ENCODE peak calls at places on chromosomes 1 and 21, in five cellular contexts. C, N, E, P and B are unnamed samples.

GRCh38 chr1:3571263-3571662 is 40.0 kb downstream of the MEGF6 start:
- DNase-seq in C (no peak), N (no peak), E (no peak), P (no peak), B (no peak)

GRCh38 chr21:45112371-45112770 is 38.0 kb downstream of the ADARB1 start:
- DNase-seq in C (no peak), N (no peak), E (no peak), P (no peak), B (no peak)

GRCh38 chr1:35576061-35576765 is 3.1 kb downstream of the TFAP2E start:
- DNase-seq in C (no peak), N (no peak), E (no peak), P (no peak), B (no peak)

GRCh38 chr1:17318262-17318661 is 10.3 kb downstream of the PADI4 start:
- DNase-seq in C (no peak), N (no peak), E (no peak), P (no peak), B (no peak)

GRCh38 chr1:45348966-45349677 is 8.9 kb upstream of the MUTYH start:
- DNase-seq in C (no peak), N (no peak), E (no peak), P (no peak), B (no peak)

GRCh38 chr1:160376525-160377131 is 9.8 kb downstream of the NHLH1 start:
- DNase-seq in C (peak; percentile 81), N (no peak), E (peak; percentile 91), P (peak; percentile 45), B (peak; percentile 70)

GRCh38 chr1:193846881-193847280 is 660.5 kb upstream of the B3GALT2 start:
- DNase-seq in C (no peak), N (no peak), E (no peak), P (no peak), B (no peak)

GRCh38 chr1:18556364-18556763 is 74.3 kb upstream of the PAX7 start:
- DNase-seq in C (peak; percentile 20), N (no peak), E (no peak), P (no peak), B (peak; percentile 40)

GRCh38 chr1:215557504-215557903 is 9.6 kb upstream of the KCTD3 start:
- DNase-seq in C (no peak), N (no peak), E (no peak), P (no peak), B (no peak)

GRCh38 chr1:213987876-213988638 is at the start of gene PROX1:
- DNase-seq in C (peak; percentile 92), N (peak; percentile 86), E (peak; percentile 87), P (peak; percentile 77), B (peak; percentile 96)

GRCh38 chr1:228372183-228373003 is 34.2 kb downstream of the TRIM11 start:
- DNase-seq in C (no peak), N (peak; percentile 56), E (no peak), P (no peak), B (no peak)

GRCh38 chr1:67431869-67432578 is 1.8 kb upstream of the SERBP1 start:
- DNase-seq in C (no peak), N (no peak), E (no peak), P (no peak), B (peak; percentile 50)

GRCh38 chr1:27436204-27437159 is 44.1 kb downstream of the GPR3 start:
- DNase-seq in C (peak; percentile 74), N (no peak), E (no peak), P (no peak), B (no peak)
- H3K4me3 ChIP-seq in C (no peak overlapping the region), N (no peak overlapping the region), E (no peak overlapping the region), P (no peak overlapping the region), B (no peak overlapping the region)

GRCh38 chr1:25450894-25451293 is 20.2 kb downstream of the MACO1 start:
- DNase-seq in C (no peak), N (no peak), E (no peak), P (no peak), B (no peak)
- H3K4me1 ChIP-seq in C (no peaks in the 10 kb centered on the region), N (no peaks in the 10 kb centered on the region), E (no peaks in the 10 kb centered on the region), P (no peaks in the 10 kb centered on the region), B (peaks cover 13% of the 10 kb centered on the region)

DNA sequence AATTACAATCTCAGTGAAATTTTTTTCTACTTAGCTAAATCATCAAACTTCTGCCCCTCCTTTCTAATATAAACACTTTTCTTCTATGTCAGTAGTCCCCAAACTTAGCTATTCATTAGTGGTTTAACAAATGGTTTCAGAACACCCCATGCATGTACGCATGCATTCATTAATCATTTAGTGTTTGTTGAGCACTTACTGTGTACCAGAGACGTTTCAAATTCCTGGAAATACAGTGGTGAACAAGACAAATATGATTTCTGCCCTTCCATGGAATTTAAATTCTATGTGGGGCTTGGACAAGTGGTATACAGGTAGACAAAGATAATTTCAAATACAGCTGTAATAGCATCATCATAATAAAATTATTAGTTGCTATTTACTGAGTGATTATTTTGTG is 1.5 kb downstream of the ZBTB40 start:
- DNase-seq in C (no peak), N (no peak), E (no peak), P (no peak), B (no peak)
- H3K4me3 ChIP-seq in C (no peak overlapping the region), N (no peak overlapping the region), E (no peak overlapping the region), P (no peak overlapping the region), B (peak overlapping the region; percentile 96)

DNA sequence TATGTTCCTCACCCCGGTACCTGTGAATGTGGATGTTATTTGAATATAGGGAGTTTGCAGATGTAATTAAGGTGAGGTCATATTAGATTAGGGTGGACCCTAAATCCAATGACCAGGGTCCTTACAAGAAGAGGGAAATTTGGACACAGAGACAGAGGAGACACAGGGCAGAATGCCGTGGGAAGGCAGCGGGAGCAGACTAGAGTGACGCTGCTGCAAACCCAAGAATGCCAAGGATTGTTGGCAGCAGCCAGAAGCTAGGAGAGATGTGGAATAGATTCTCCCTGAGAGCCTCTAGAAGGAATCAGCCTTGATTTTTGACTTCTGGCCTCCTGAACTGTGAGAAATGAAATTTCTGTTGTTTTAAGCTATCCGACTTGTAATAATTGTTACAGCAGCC is 53.6 kb downstream of the SPATA46 start:
- DNase-seq in C (no peak), N (no peak), E (no peak), P (no peak), B (no peak)
- H3K4me1 ChIP-seq in C (no peaks in the 10 kb centered on the region), N (no peaks in the 10 kb centered on the region), E (peaks cover 7% of the 10 kb centered on the region), P (no peaks in the 10 kb centered on the region), B (peaks cover 9% of the 10 kb centered on the region)

DNA sequence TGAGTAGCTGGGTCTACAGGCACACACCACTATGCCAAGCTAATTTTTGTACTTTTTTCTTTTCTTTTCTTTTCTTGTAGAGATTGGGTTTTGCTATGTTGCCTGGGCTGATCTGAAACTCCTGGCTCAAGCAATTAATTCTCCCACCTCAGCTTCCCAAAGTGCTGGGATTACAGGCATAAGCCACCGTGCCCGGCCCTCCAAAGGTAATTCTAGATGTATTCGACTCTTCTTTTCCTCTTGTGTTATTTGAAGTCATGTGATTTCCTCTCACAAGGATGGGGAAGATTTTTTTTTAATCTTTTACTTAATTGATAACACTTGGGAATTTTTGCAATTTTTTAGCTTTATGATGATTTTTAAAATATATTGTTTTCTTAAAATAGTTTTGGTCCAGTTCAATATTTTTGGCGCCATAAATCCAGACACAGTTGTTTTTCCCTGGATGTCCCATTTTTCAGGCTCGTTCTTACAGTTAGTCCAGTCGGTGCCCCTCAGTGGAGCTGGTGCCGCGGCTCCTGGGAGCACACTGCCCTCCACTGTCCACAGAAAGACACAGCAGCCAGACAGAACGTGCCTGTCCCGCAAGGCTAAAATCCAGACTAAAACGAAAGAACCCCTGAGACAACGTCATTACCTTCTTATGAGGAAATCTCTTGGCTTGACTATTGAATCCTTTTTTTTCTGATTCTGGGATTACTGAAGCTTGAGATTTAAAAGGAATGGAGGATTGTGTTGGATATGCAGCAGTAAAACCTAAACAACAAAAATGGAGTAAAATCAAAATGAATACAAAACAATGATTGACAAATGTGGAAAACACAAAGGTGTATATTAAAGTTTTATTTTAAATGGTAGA is 22.4 kb downstream of the STPG1 start:
- DNase-seq in C (peak; percentile 90), N (peak; percentile 79), E (peak; percentile 87), P (peak; percentile 80), B (peak; percentile 68)
- H3K4me3 ChIP-seq in C (no peak overlapping the region), N (no peak overlapping the region), E (no peak overlapping the region), P (no peak overlapping the region), B (no peak overlapping the region)

DNA sequence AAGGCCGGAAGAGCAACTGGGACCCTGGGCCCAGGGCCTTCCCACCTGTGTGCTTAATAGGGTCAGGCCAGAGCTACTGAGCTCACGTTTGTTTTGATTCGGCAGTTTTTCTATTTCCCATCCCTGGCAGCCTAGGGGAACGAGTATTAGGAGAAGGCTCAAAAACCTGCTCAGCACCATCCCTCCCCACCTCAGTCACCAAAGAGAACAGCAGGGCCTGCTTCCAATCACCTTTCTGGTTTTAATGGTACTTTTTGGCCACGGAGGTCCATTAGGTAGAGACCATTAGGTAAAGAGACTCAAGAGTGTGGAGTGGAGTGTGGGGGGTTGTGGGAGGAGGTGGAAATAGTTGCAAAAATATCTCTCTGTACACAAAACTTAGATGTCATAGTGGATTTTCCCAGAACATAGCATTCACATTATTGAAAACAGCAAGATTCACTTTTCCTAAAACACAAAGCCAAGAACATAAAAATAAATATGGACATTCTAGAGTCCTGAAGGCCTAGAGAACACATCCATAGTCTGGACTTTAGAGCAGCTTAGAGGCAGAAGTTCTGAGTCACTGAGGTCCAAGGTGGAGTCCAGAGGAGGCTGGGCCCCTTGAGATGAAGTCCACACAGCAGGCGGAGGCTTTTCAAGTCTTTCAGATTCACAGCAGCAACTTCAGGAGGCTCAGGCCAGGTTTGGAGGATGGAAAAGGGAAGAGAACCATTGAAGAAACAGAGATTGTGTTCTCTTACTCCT is 19.5 kb downstream of the NUAK2 start:
- DNase-seq in C (no peak), N (no peak), E (no peak), P (no peak), B (no peak)
- H3K4me1 ChIP-seq in C (peaks cover 31% of the 10 kb centered on the region), N (peaks cover 10% of the 10 kb centered on the region), E (peaks cover 23% of the 10 kb centered on the region), P (peaks cover 73% of the 10 kb centered on the region), B (peaks cover 44% of the 10 kb centered on the region)

GRCh38 chr1:237166031-237166430 is 124.0 kb downstream of the RYR2 start:
- DNase-seq in C (no peak), N (no peak), E (no peak), P (no peak), B (no peak)

GRCh38 chr1:237170149-237170548 is 128.2 kb downstream of the RYR2 start:
- DNase-seq in C (no peak), N (no peak), E (no peak), P (no peak), B (no peak)

GRCh38 chr1:237166593-237167077 is 124.7 kb downstream of the RYR2 start:
- DNase-seq in C (peak; percentile 70), N (no peak), E (no peak), P (no peak), B (no peak)

GRCh38 chr1:237164406-237165352 is 122.7 kb downstream of the RYR2 start:
- DNase-seq in C (no peak), N (no peak), E (no peak), P (no peak), B (no peak)
- H3K4me3 ChIP-seq in C (no peak overlapping the region), N (no peak overlapping the region), E (no peak overlapping the region), P (no peak overlapping the region), B (no peak overlapping the region)

GRCh38 chr1:2381741-2382620 is 9.4 kb downstream of the MORN1 start:
- DNase-seq in C (peak; percentile 74), N (peak; percentile 87), E (peak; percentile 47), P (peak; percentile 88), B (peak; percentile 91)
- H3K4me1 ChIP-seq in C (no peaks in the 10 kb centered on the region), N (peaks cover 4% of the 10 kb centered on the region), E (peaks cover 7% of the 10 kb centered on the region), P (peaks cover 15% of the 10 kb centered on the region), B (peaks cover 20% of the 10 kb centered on the region)